ENCODE peak calls at places on chromosome 21, in nine cellular contexts. J is aorta, Q is AG04450, E is AG09309, I is GM12891, Y is OCI-LY7, W is NCI-H2107, S is heart left ventricle, A is putamen. M is an unnamed sample.

GRCh38 chr21:30935889-30936168 is 54.4 kb upstream of the KRTAP11-1 start:
- DNase-seq in J (no peak), Y (no peak), A (no peak), I (no peak), E (no peak), Q (no peak), W (no peak), S (no peak), M (no peak)

GRCh38 chr21:44858291-44858690 is 15.2 kb downstream of the PTTG1IP start:
- DNase-seq in E (no peak), Y (no peak), A (no peak), J (peak; percentile 42), S (no peak), W (no peak), Q (no peak), I (no peak), M (no peak)

GRCh38 chr21:31556662-31557061 is 102.8 kb upstream of the SOD1 start:
- DNase-seq in W (no peak), E (no peak), I (no peak), Q (no peak), Y (no peak), J (no peak), A (no peak), S (no peak), M (no peak)

GRCh38 chr21:26806734-26807372 is 38.4 kb downstream of the ADAMTS1 start:
- DNase-seq in Y (no peak), A (no peak), Q (no peak), J (no peak), I (no peak), S (no peak), W (no peak), E (no peak), M (no peak)

GRCh38 chr21:16519656-16520055 is 789.9 kb downstream of the USP25 start:
- DNase-seq in I (no peak), A (no peak), W (no peak), Q (no peak), Y (no peak), E (no peak), J (no peak), S (no peak), M (no peak)

GRCh38 chr21:41753001-41753725 is 13.7 kb downstream of the RIPK4 start:
- DNase-seq in E (no peak), Q (no peak), J (no peak), A (no peak), W (no peak), Y (no peak), S (no peak), I (no peak), M (no peak)

GRCh38 chr21:36430841-36431240 is 45.6 kb downstream of the CHAF1B start:
- DNase-seq in Q (no peak), A (no peak), E (no peak), W (no peak), Y (no peak), J (peak; percentile 16), I (no peak), S (no peak), M (no peak)

GRCh38 chr21:38984982-38985422 is 179.3 kb downstream of the ETS2 start:
- DNase-seq in Y (no peak), Q (no peak), S (no peak), W (no peak), A (no peak), I (no peak), J (no peak), E (peak; percentile 91), M (no peak)

GRCh38 chr21:36654341-36654740 is 44.6 kb upstream of the SIM2 start:
- DNase-seq in S (no peak), Y (no peak), W (no peak), E (no peak), I (no peak), Q (no peak), A (peak; percentile 91), J (no peak), M (no peak)

GRCh38 chr21:36608251-36608650 is 90.7 kb upstream of the SIM2 start:
- DNase-seq in I (no peak), E (no peak), W (no peak), Q (no peak), S (no peak), Y (no peak), J (no peak), A (no peak), M (peak; percentile 5)

GRCh38 chr21:15430577-15430976 is 299.2 kb upstream of the USP25 start:
- DNase-seq in Y (no peak), I (no peak), S (no peak), W (no peak), A (no peak), E (no peak), J (no peak), Q (no peak), M (no peak)

GRCh38 chr21:29645666-29646553 is 293.9 kb downstream of the GRIK1 start:
- DNase-seq in W (no peak), Y (no peak), E (no peak), I (no peak), S (no peak), A (no peak), J (no peak), Q (no peak), M (no peak)

GRCh38 chr21:41894922-41895557 is 15.9 kb upstream of the PRDM15 start:
- DNase-seq in J (no peak), Y (no peak), A (no peak), Q (peak; percentile 56), E (no peak), I (no peak), W (no peak), S (no peak), M (no peak)

GRCh38 chr21:36693144-36694040 is 5.5 kb upstream of the SIM2 start:
- DNase-seq in Y (no peak), E (no peak), J (no peak), Q (no peak), A (no peak), W (no peak), S (no peak), I (no peak), M (no peak)

GRCh38 chr21:34511154-34511553 is 856 bp downstream of the KCNE1 start:
- DNase-seq in S (no peak), E (no peak), I (no peak), Q (no peak), W (no peak), A (no peak), J (no peak), Y (no peak), M (no peak)

GRCh38 chr21:28402616-28402989 is 590.1 kb downstream of the LTN1 start:
- DNase-seq in S (no peak), J (no peak), W (no peak), Q (no peak), Y (no peak), E (no peak), I (no peak), A (no peak), M (no peak)